ENCODE peak calls at places on chromosomes 12 and 14, in ten cellular contexts. K, P, R, A, V, B, T, O, H and U are unnamed samples.

GRCh38 chr12:70849265-70849960 is 71.1 kb downstream of the PTPRR start:
- DNase-seq in K (peak), P (no peak), R (no peak), A (peak), V (peak), B (peak), T (peak), O (no peak), H (peak), U (no peak)

GRCh38 chr14:61645247-61645646 is 50.1 kb upstream of the HIF1A start:
- DNase-seq in K (no peak), P (no peak), R (no peak), A (no peak), V (no peak), B (no peak), T (no peak), O (no peak), H (no peak), U (no peak)

GRCh38 chr14:50087350-50088116 is 28.8 kb downstream of the VCPKMT start:
- DNase-seq in K (no peak), P (no peak), R (no peak), A (no peak), V (no peak), B (no peak), T (no peak), O (no peak), H (no peak), U (no peak)

GRCh38 chr14:51168220-51168613 is 71.8 kb upstream of the TMX1 start:
- DNase-seq in K (no peak), P (no peak), R (no peak), A (peak), V (no peak), B (no peak), T (no peak), O (no peak), H (no peak), U (no peak)

GRCh38 chr14:86723254-86723624 is 1193.3 kb downstream of the FLRT2 start:
- DNase-seq in K (no peak), P (no peak), R (no peak), A (no peak), V (no peak), B (no peak), T (no peak), O (no peak), H (no peak), U (no peak)

GRCh38 chr12:106113042-106113441 is 25.7 kb downstream of the NUAK1 start:
- DNase-seq in K (no peak), P (no peak), R (no peak), A (no peak), V (no peak), B (no peak), T (no peak), O (no peak), H (peak), U (no peak)

GRCh38 chr14:69242311-69243224 is 17.4 kb upstream of the GALNT16 start:
- DNase-seq in K (peak), P (no peak), R (no peak), A (peak), V (peak), B (peak), T (peak), O (peak), H (peak), U (peak)

GRCh38 chr12:119154435-119154818 is 24.3 kb upstream of the HSPB8 start:
- DNase-seq in K (peak), P (no peak), R (no peak), A (no peak), V (peak), B (no peak), T (no peak), O (no peak), H (peak), U (no peak)

GRCh38 chr12:131370791-131371579 is 339.9 kb upstream of the SFSWAP start:
- DNase-seq in K (no peak), P (no peak), R (no peak), A (no peak), V (no peak), B (no peak), T (no peak), O (no peak), H (no peak), U (no peak)

GRCh38 chr12:110330544-110330943 is 49.5 kb downstream of the ATP2A2 start:
- DNase-seq in K (no peak), P (no peak), R (no peak), A (peak), V (no peak), B (peak), T (no peak), O (no peak), H (no peak), U (no peak)

GRCh38 chr12:21169878-21170472 is 39.0 kb downstream of the SLCO1B1 start:
- DNase-seq in K (peak), P (no peak), R (no peak), A (peak), V (peak), B (no peak), T (peak), O (no peak), H (peak), U (peak)

GRCh38 chr14:95045836-95046430 is 111.4 kb downstream of the DICER1 start:
- DNase-seq in K (no peak), P (no peak), R (no peak), A (no peak), V (no peak), B (no peak), T (no peak), O (no peak), H (no peak), U (no peak)

GRCh38 chr14:100076133-100076532 is 10.9 kb downstream of the EVL start:
- DNase-seq in K (peak), P (no peak), R (no peak), A (peak), V (no peak), B (no peak), T (no peak), O (no peak), H (peak), U (peak)

GRCh38 chr12:15122349-15122748 is 98.9 kb downstream of the RERG start:
- DNase-seq in K (no peak), P (no peak), R (no peak), A (no peak), V (no peak), B (no peak), T (no peak), O (no peak), H (no peak), U (no peak)

GRCh38 chr14:104722938-104723650 is 935 bp upstream of the ADSS1 start:
- DNase-seq in K (peak), P (no peak), R (no peak), A (no peak), V (no peak), B (no peak), T (no peak), O (no peak), H (no peak), U (no peak)

GRCh38 chr12:108629824-108630476 is 3.7 kb downstream of the SELPLG start:
- DNase-seq in K (peak), P (no peak), R (peak), A (peak), V (no peak), B (no peak), T (no peak), O (no peak), H (peak), U (peak)

GRCh38 chr12:40874868-40875267 is 182.6 kb downstream of the CNTN1 start:
- DNase-seq in K (no peak), P (no peak), R (no peak), A (no peak), V (no peak), B (no peak), T (no peak), O (no peak), H (no peak), U (no peak)

GRCh38 chr12:88472248-88472647 is 108.0 kb downstream of the KITLG start:
- DNase-seq in K (no peak), P (no peak), R (no peak), A (peak), V (no peak), B (no peak), T (no peak), O (no peak), H (peak), U (no peak)

GRCh38 chr12:115132145-115132544 is 448.2 kb upstream of the TBX3 start:
- DNase-seq in K (no peak), P (no peak), R (no peak), A (peak), V (no peak), B (no peak), T (no peak), O (no peak), H (peak), U (no peak)

GRCh38 chr14:105049753-105050550 is 15.3 kb downstream of the GPR132 start:
- DNase-seq in K (peak), P (no peak), R (no peak), A (no peak), V (no peak), B (no peak), T (no peak), O (no peak), H (no peak), U (no peak)

GRCh38 chr14:86646688-86647687 is 1117.0 kb downstream of the FLRT2 start:
- DNase-seq in K (no peak), P (no peak), R (no peak), A (peak), V (no peak), B (no peak), T (no peak), O (no peak), H (peak), U (no peak)

GRCh38 chr14:104799657-104800599 is 973 bp upstream of the ZBTB42 start:
- DNase-seq in K (peak), P (peak), R (peak), A (peak), V (peak), B (peak), T (peak), O (peak), H (peak), U (peak)

GRCh38 chr12:27906127-27906500 is 66.4 kb downstream of the PTHLH start:
- DNase-seq in K (no peak), P (no peak), R (no peak), A (no peak), V (no peak), B (no peak), T (no peak), O (no peak), H (peak), U (no peak)

GRCh38 chr12:39296496-39296895 is 146.4 kb downstream of the KIF21A start:
- DNase-seq in K (no peak), P (no peak), R (no peak), A (no peak), V (no peak), B (no peak), T (no peak), O (no peak), H (no peak), U (no peak)

GRCh38 chr14:65332141-65332871 is 80.2 kb upstream of the FUT8 start:
- DNase-seq in K (no peak), P (no peak), R (no peak), A (no peak), V (no peak), B (no peak), T (no peak), O (no peak), H (peak), U (no peak)

GRCh38 chr12:92034858-92035401 is 110.7 kb downstream of the BTG1 start:
- DNase-seq in K (no peak), P (peak), R (peak), A (peak), V (peak), B (no peak), T (peak), O (peak), H (peak), U (peak)

GRCh38 chr12:121259074-121259473 is 37.4 kb downstream of the CAMKK2 start:
- DNase-seq in K (no peak), P (no peak), R (no peak), A (no peak), V (no peak), B (no peak), T (no peak), O (no peak), H (no peak), U (no peak)

GRCh38 chr14:104235686-104236085 is 97.3 kb downstream of the KIF26A start:
- DNase-seq in K (no peak), P (no peak), R (no peak), A (no peak), V (no peak), B (no peak), T (no peak), O (no peak), H (no peak), U (no peak)

GRCh38 chr14:95685978-95686922 is at the start of gene TCL1B:
- DNase-seq in K (peak), P (no peak), R (no peak), A (no peak), V (no peak), B (no peak), T (no peak), O (no peak), H (no peak), U (no peak)

GRCh38 chr12:52285851-52286530 is 5.3 kb downstream of the KRT81 start:
- DNase-seq in K (no peak), P (no peak), R (no peak), A (no peak), V (no peak), B (no peak), T (no peak), O (no peak), H (peak), U (no peak)

GRCh38 chr14:59123975-59124374 is 64.5 kb upstream of the DAAM1 start:
- DNase-seq in K (no peak), P (no peak), R (no peak), A (peak), V (peak), B (peak), T (peak), O (no peak), H (peak), U (no peak)

GRCh38 chr12:22333186-22333745 is 1.2 kb downstream of the ST8SIA1 start:
- DNase-seq in K (no peak), P (no peak), R (no peak), A (peak), V (no peak), B (no peak), T (no peak), O (no peak), H (no peak), U (no peak)

GRCh38 chr12:4743046-4743445 is 22.8 kb downstream of the GALNT8 start:
- DNase-seq in K (no peak), P (no peak), R (no peak), A (no peak), V (no peak), B (no peak), T (no peak), O (no peak), H (no peak), U (no peak)

GRCh38 chr14:72416892-72417291 is 477.0 kb downstream of the DPF3 start:
- DNase-seq in K (peak), P (no peak), R (no peak), A (no peak), V (no peak), B (no peak), T (peak), O (no peak), H (peak), U (no peak)

GRCh38 chr14:82905762-82906161 is 1372.1 kb upstream of the SEL1L start:
- DNase-seq in K (no peak), P (no peak), R (no peak), A (no peak), V (no peak), B (no peak), T (no peak), O (no peak), H (no peak), U (no peak)

GRCh38 chr12:110564471-110564991 is 18.6 kb downstream of the PPTC7 start:
- DNase-seq in K (no peak), P (no peak), R (no peak), A (no peak), V (no peak), B (no peak), T (no peak), O (no peak), H (no peak), U (no peak)